ENCODE peak calls at places on chromosomes 1 and 21, in nine cellular contexts. Q, U, G, O, T, B, L, J and P are unnamed samples.

GRCh38 chr1:22143065-22143514 is at the start of gene WNT4:
- DNase-seq in Q (peak; percentile 81), U (peak; percentile 72), G (no peak), O (no peak), T (no peak), B (peak; percentile 38), L (peak; percentile 42), J (peak; percentile 30), P (no peak)

GRCh38 chr1:2391034-2391384 is 345 bp downstream of the MORN1 start:
- DNase-seq in Q (no peak), U (no peak), G (no peak), O (no peak), T (no peak), B (no peak), L (no peak), J (peak; percentile 44), P (no peak)

GRCh38 chr1:7002728-7003127 is 217.5 kb downstream of the CAMTA1 start:
- DNase-seq in Q (no peak), U (no peak), G (no peak), O (no peak), T (no peak), B (no peak), L (peak; percentile 12), J (no peak), P (no peak)

GRCh38 chr1:1059494-1060280 is 14.4 kb downstream of the RNF223 start:
- DNase-seq in Q (peak; percentile 94), U (peak; percentile 87), G (no peak), O (peak; percentile 66), T (peak; percentile 81), B (peak; percentile 89), L (peak; percentile 97), J (peak; percentile 90), P (peak; percentile 88)

GRCh38 chr1:64122588-64122987 is 80.8 kb upstream of the UBE2U start:
- DNase-seq in Q (no peak), U (no peak), G (no peak), O (no peak), T (no peak), B (no peak), L (no peak), J (no peak), P (no peak)

GRCh38 chr1:191483997-191484396 is 674.3 kb upstream of the RGS18 start:
- DNase-seq in Q (no peak), U (no peak), G (no peak), O (no peak), T (no peak), B (no peak), L (no peak), J (no peak), P (no peak)

GRCh38 chr1:166153641-166154350 is 13.0 kb downstream of the FAM78B start:
- DNase-seq in Q (no peak), U (no peak), G (no peak), O (no peak), T (no peak), B (no peak), L (no peak), J (no peak), P (no peak)

GRCh38 chr1:30420519-30421050 is 302.8 kb downstream of the MATN1 start:
- DNase-seq in Q (peak; percentile 23), U (no peak), G (no peak), O (no peak), T (peak; percentile 38), B (no peak), L (no peak), J (no peak), P (no peak)

GRCh38 chr1:11522400-11523235 is 43.7 kb downstream of the DISP3 start:
- DNase-seq in Q (peak; percentile 65), U (no peak), G (no peak), O (no peak), T (no peak), B (no peak), L (no peak), J (no peak), P (no peak)

GRCh38 chr1:59006309-59006698 is 222.5 kb upstream of the JUN start:
- DNase-seq in Q (no peak), U (no peak), G (no peak), O (no peak), T (no peak), B (no peak), L (no peak), J (no peak), P (no peak)

GRCh38 chr1:58652351-58653184 is 47.3 kb downstream of the MYSM1 start:
- DNase-seq in Q (no peak), U (peak; percentile 64), G (peak; percentile 34), O (peak; percentile 64), T (no peak), B (peak; percentile 27), L (peak; percentile 84), J (peak; percentile 87), P (peak; percentile 54)

GRCh38 chr1:177872563-177872900 is 97.3 kb downstream of the SEC16B start:
- DNase-seq in Q (no peak), U (no peak), G (no peak), O (peak; percentile 64), T (no peak), B (no peak), L (no peak), J (no peak), P (no peak)

DNA sequence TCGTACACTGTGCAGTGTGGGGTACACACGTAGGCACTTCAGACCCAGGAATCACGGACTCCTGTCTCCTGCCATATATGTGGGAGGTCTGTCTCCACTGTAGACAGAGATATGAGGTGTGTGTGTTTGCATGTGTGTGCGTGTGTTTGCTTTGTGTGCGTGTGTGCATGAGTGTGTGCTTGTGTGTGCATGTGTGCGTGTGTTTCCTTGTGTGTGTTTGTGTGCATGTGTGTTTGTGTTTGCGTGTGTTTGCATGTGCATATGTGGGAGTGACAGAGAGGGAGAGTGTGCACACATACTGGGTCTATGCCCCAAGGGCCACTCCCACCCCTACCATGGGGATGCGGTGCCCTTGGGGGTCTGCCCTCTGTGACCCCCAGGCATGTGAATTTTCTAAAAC is 94.5 kb downstream of the SIK1 start:
- DNase-seq in Q (no peak), U (no peak), G (no peak), O (no peak), T (no peak), B (no peak), L (no peak), J (no peak), P (no peak)
- H3K4me3 ChIP-seq in Q (no peak overlapping the region), U (no peak overlapping the region), G (no peak overlapping the region), O (no peak overlapping the region), T (no peak overlapping the region), B (no peak overlapping the region), L (no peak overlapping the region), J (no peak overlapping the region), P (no peak overlapping the region)

GRCh38 chr1:8423702-8424538 is 106.0 kb downstream of the SLC45A1 start:
- DNase-seq in Q (peak; percentile 74), U (peak; percentile 57), G (no peak), O (peak; percentile 71), T (no peak), B (peak; percentile 55), L (peak; percentile 61), J (peak; percentile 66), P (no peak)
- TF ChIP-seq CTCF in Q (no peak), U (peak; percentile 34), G (no peak), O (no peak), T (no peak), B (no peak), L (no peak), J (no peak), P (no peak)

DNA sequence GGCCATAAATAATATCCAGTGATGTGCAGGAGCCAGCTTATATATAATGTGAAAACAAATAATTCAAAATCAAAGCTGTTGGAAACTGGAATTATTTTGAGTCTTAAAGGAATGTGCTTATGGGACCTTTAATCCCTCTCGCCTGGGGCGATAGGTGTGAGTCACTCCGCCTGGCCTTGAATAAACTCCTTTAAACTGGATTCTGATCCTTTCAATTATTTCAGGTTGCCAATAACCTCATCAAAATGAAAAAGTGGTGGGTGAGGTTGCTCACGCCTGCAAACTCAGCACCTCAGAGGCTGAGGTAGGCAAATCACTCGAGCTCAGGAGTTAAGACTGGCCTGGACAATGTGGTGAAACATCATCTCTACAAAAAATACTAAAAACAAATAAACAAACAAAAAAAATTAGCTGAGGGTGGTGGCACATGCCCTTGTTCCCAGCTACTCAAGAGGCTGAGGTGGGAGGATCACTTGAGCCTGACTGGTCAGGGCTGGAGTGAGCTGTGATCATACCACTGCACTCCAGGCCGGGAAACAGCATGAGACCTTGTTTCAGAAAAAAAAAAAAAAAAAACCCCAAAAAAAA is 11.4 kb upstream of the SLC2A5 start:
- DNase-seq in Q (no peak), U (no peak), G (no peak), O (no peak), T (no peak), B (no peak), L (peak; percentile 77), J (peak; percentile 66), P (no peak)
- H3K4me3 ChIP-seq in Q (no peak overlapping the region), U (no peak overlapping the region), G (no peak overlapping the region), O (no peak overlapping the region), T (no peak overlapping the region), B (no peak overlapping the region), L (no peak overlapping the region), J (no peak overlapping the region), P (no peak overlapping the region)

GRCh38 chr1:52057245-52057644 is 1.1 kb downstream of the BTF3L4 start:
- DNase-seq in Q (no peak), U (no peak), G (no peak), O (no peak), T (no peak), B (no peak), L (no peak), J (no peak), P (no peak)

GRCh38 chr1:52055066-52055853 is at the start of gene TXNDC12:
- DNase-seq in Q (peak; percentile 91), U (peak; percentile 81), G (peak; percentile 72), O (peak; percentile 95), T (peak; percentile 88), B (peak; percentile 82), L (peak; percentile 90), J (peak; percentile 89), P (peak; percentile 64)

GRCh38 chr1:52056937-52057231 is 789 bp downstream of the BTF3L4 start:
- DNase-seq in Q (no peak), U (no peak), G (no peak), O (no peak), T (no peak), B (no peak), L (no peak), J (no peak), P (no peak)

GRCh38 chr1:52055854-52056109 is 313 bp upstream of the BTF3L4 start:
- DNase-seq in Q (no peak), U (no peak), G (no peak), O (no peak), T (no peak), B (no peak), L (no peak), J (no peak), P (no peak)

DNA sequence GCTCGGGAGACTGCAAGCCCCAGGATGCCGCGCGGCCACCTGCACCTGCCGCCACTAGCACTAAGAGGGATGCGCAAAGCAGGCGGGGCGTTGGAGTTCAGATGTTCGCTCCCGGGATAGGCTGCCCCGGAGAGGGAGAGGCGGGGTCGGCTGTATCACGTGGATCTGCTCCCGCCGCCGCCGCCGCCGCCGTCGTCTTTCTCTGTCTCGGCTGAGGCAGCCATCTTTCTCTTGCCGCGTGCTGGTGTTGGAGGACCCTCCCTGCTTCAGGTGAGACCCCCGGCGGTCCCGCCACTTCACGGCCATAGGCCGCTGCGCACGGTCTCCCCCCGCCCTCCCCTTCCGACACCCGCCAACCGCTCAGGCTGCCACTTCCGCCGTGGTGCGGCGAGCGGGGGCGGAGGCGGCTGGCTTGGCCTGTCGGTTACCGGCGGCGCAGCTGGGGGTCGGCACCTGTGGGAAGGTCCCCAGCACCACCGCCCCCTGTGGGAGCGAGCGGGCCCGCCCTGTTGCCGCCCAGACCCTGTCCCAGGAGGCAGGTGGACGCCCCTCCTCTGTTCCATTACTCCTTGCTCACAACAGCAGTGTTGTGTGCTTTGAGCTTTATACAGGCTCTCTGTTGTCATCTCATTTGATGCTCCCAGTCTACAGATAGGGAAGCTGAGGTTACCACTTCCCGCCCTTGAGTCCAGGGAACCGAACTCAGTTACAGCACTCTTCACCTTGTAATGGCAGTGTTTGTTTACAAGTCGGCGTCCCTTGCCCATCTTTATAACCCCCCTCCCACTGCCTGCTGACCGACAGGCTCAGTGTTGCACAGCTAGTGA is at the start of gene BTF3L4:
- DNase-seq in Q (peak; percentile 98), U (peak; percentile 93), G (peak; percentile 83), O (peak; percentile 91), T (peak; percentile 96), B (peak; percentile 94), L (peak; percentile 93), J (peak; percentile 96), P (peak; percentile 97)
- TF ChIP-seq CTCF in Q (peak; percentile 8), U (no peak), G (no peak), O (no peak), T (no peak), B (no peak), L (no peak), J (no peak), P (peak; percentile 31)